ENCODE peak calls at places on chromosome 3, in five cellular contexts. One of them, this sample, is unnamed.

GRCh38 chr3:70358978-70359580 is 46.6 kb upstream of the MDFIC2 start:
- DNase-seq in fibroblast of mammary gland: peak
- DNase-seq in fibroblast of pulmonary artery: peak
- DNase-seq in endothelial cell: peak
- DNase-seq in HFFc6: peak
- DNase-seq in this sample: peak

GRCh38 chr3:8988791-8989558 is 25.7 kb upstream of the RAD18 start:
- DNase-seq in fibroblast of pulmonary artery: no peak
- DNase-seq in fibroblast of mammary gland: no peak
- DNase-seq in HFFc6: no peak
- DNase-seq in endothelial cell: no peak
- DNase-seq in this sample: no peak

GRCh38 chr3:122021811-122022401 is at the start of gene ILDR1:
- DNase-seq in endothelial cell: peak
- DNase-seq in HFFc6: no peak
- DNase-seq in fibroblast of pulmonary artery: no peak
- DNase-seq in fibroblast of mammary gland: no peak
- DNase-seq in this sample: peak

GRCh38 chr3:133792171-133792763 is 13.3 kb upstream of the SRPRB start:
- DNase-seq in fibroblast of mammary gland: peak
- DNase-seq in fibroblast of pulmonary artery: peak
- DNase-seq in endothelial cell: no peak
- DNase-seq in HFFc6: no peak
- DNase-seq in this sample: peak

GRCh38 chr3:183481582-183481981 is 53.2 kb upstream of the MCF2L2 start:
- DNase-seq in fibroblast of pulmonary artery: no peak
- DNase-seq in HFFc6: peak
- DNase-seq in endothelial cell: no peak
- DNase-seq in fibroblast of mammary gland: no peak
- DNase-seq in this sample: no peak

GRCh38 chr3:45011756-45012441 is 14.2 kb upstream of the CLEC3B start:
- DNase-seq in fibroblast of pulmonary artery: peak
- DNase-seq in endothelial cell: no peak
- DNase-seq in HFFc6: peak
- DNase-seq in fibroblast of mammary gland: peak
- DNase-seq in this sample: peak

GRCh38 chr3:9783954-9784353 is 8.3 kb downstream of the TADA3 start:
- DNase-seq in fibroblast of mammary gland: no peak
- DNase-seq in HFFc6: no peak
- DNase-seq in endothelial cell: no peak
- DNase-seq in fibroblast of pulmonary artery: no peak
- DNase-seq in this sample: no peak

GRCh38 chr3:197736010-197736490 is 654 bp downstream of the RUBCN start:
- DNase-seq in HFFc6: no peak
- DNase-seq in endothelial cell: peak
- DNase-seq in fibroblast of pulmonary artery: no peak
- DNase-seq in fibroblast of mammary gland: no peak
- DNase-seq in this sample: peak

GRCh38 chr3:16516695-16517481 is 3.4 kb upstream of the RFTN1 start:
- DNase-seq in HFFc6: peak
- DNase-seq in fibroblast of pulmonary artery: peak
- DNase-seq in endothelial cell: peak
- DNase-seq in fibroblast of mammary gland: peak
- DNase-seq in this sample: peak

GRCh38 chr3:53518495-53518981 is 24.1 kb downstream of the CACNA1D start:
- DNase-seq in HFFc6: no peak
- DNase-seq in fibroblast of mammary gland: peak
- DNase-seq in fibroblast of pulmonary artery: peak
- DNase-seq in endothelial cell: no peak
- DNase-seq in this sample: peak

GRCh38 chr3:53516339-53516738 is 21.9 kb downstream of the CACNA1D start:
- DNase-seq in HFFc6: no peak
- DNase-seq in endothelial cell: no peak
- DNase-seq in fibroblast of mammary gland: no peak
- DNase-seq in fibroblast of pulmonary artery: no peak
- DNase-seq in this sample: no peak

GRCh38 chr3:53509494-53509893 is 15.1 kb downstream of the CACNA1D start:
- DNase-seq in HFFc6: no peak
- DNase-seq in fibroblast of pulmonary artery: no peak
- DNase-seq in endothelial cell: no peak
- DNase-seq in fibroblast of mammary gland: no peak
- DNase-seq in this sample: no peak

GRCh38 chr3:53519047-53519717 is 24.8 kb downstream of the CACNA1D start:
- DNase-seq in HFFc6: no peak
- DNase-seq in endothelial cell: no peak
- DNase-seq in fibroblast of pulmonary artery: no peak
- DNase-seq in fibroblast of mammary gland: no peak
- DNase-seq in this sample: no peak

GRCh38 chr3:53513556-53514190 is 19.3 kb downstream of the CACNA1D start:
- DNase-seq in endothelial cell: no peak
- DNase-seq in HFFc6: no peak
- DNase-seq in fibroblast of pulmonary artery: peak
- DNase-seq in fibroblast of mammary gland: peak
- DNase-seq in this sample: peak
- TF ChIP-seq CTCF in endothelial cell: no peak
- TF ChIP-seq CTCF in HFFc6: peak
- TF ChIP-seq CTCF in fibroblast of pulmonary artery: no peak
- TF ChIP-seq CTCF in fibroblast of mammary gland: no peak
- TF ChIP-seq CTCF in this sample: peak

DNA sequence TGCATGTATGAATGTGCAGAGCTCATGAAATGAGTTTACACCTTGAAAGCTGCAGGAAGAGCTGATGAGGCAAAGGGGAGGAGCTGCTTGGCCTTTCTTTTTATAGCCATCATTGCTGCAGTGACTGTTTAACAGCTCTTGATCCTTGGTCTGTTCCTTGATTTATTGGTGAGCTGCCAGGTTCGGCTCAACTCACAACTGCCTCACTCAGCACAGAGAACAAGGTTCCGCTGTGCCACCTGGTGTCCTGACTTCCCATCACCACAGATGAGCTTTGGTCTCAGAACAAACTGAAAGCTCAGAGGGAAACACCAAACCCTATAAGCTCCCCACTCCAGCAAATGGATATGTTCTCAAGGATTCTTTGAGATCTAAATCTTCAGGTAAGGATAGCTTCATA is 626.1 kb downstream of the MAGI1 start:
- DNase-seq in HFFc6: no peak
- DNase-seq in endothelial cell: peak
- DNase-seq in fibroblast of pulmonary artery: no peak
- DNase-seq in fibroblast of mammary gland: no peak
- DNase-seq in this sample: peak
- TF ChIP-seq CTCF in HFFc6: no peak
- TF ChIP-seq CTCF in endothelial cell: no peak
- TF ChIP-seq CTCF in fibroblast of pulmonary artery: no peak
- TF ChIP-seq CTCF in fibroblast of mammary gland: no peak
- TF ChIP-seq CTCF in this sample: no peak

DNA sequence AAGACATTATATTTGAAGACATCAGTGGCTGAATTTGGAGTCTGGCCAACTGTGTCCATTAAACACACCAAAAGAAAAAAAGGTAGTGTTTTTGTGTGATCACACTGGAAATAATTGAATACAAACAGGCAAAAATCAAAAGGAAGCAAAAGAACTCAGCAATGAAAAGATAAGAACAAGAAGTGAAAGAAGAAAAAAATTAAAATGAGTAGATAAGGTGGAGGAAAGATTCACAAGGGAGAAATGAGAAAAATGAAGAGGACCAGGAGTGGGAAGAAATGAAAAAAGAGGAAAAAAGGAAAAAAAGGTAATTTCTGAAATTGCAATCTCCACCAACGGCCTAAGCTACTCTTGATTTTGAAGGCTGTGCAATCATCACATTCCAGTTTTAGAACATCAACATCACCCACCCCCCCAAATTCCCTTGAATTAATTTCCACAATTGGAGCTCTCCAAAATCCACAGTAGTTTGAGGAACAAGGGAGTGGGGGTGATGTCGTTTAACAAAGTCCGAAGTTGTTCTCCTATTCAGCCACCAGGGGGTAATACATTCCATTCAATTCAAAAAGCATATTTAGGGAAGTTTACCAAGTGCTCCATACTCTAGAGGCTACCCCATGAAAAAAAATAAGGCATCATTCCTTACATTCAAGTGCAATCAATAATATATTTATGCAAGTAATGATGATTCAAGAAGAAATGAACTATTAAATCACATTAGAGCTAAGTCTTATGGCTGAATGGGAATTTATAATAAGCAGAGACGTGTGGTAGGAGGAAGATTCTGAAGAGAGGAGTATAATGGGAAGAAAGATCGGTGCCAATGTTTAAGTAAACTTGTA is 37.4 kb downstream of the ZNF860 start:
- DNase-seq in fibroblast of mammary gland: peak
- DNase-seq in endothelial cell: no peak
- DNase-seq in HFFc6: peak
- DNase-seq in fibroblast of pulmonary artery: peak
- DNase-seq in this sample: peak
- TF ChIP-seq CTCF in fibroblast of mammary gland: peak
- TF ChIP-seq CTCF in endothelial cell: peak
- TF ChIP-seq CTCF in HFFc6: peak
- TF ChIP-seq CTCF in fibroblast of pulmonary artery: peak
- TF ChIP-seq CTCF in this sample: peak

GRCh38 chr3:5194341-5194740 is 6.8 kb downstream of the EDEM1 start:
- DNase-seq in HFFc6: no peak
- DNase-seq in fibroblast of mammary gland: no peak
- DNase-seq in fibroblast of pulmonary artery: no peak
- DNase-seq in endothelial cell: no peak
- DNase-seq in this sample: no peak
- TF ChIP-seq CTCF in HFFc6: no peak
- TF ChIP-seq CTCF in fibroblast of mammary gland: no peak
- TF ChIP-seq CTCF in fibroblast of pulmonary artery: no peak
- TF ChIP-seq CTCF in endothelial cell: no peak
- TF ChIP-seq CTCF in this sample: no peak

GRCh38 chr3:97975466-97975865 is 3.2 kb upstream of the RIOX2 start:
- DNase-seq in fibroblast of pulmonary artery: no peak
- DNase-seq in HFFc6: no peak
- DNase-seq in fibroblast of mammary gland: no peak
- DNase-seq in endothelial cell: no peak
- DNase-seq in this sample: no peak
- TF ChIP-seq CTCF in fibroblast of pulmonary artery: peak
- TF ChIP-seq CTCF in HFFc6: peak
- TF ChIP-seq CTCF in fibroblast of mammary gland: peak
- TF ChIP-seq CTCF in endothelial cell: no peak
- TF ChIP-seq CTCF in this sample: no peak

GRCh38 chr3:111277226-111277625 is 205.6 kb downstream of the NECTIN3 start:
- DNase-seq in HFFc6: peak
- DNase-seq in fibroblast of mammary gland: peak
- DNase-seq in endothelial cell: no peak
- DNase-seq in fibroblast of pulmonary artery: peak
- DNase-seq in this sample: no peak
- TF ChIP-seq CTCF in HFFc6: peak
- TF ChIP-seq CTCF in fibroblast of mammary gland: peak
- TF ChIP-seq CTCF in endothelial cell: no peak
- TF ChIP-seq CTCF in fibroblast of pulmonary artery: peak
- TF ChIP-seq CTCF in this sample: no peak

DNA sequence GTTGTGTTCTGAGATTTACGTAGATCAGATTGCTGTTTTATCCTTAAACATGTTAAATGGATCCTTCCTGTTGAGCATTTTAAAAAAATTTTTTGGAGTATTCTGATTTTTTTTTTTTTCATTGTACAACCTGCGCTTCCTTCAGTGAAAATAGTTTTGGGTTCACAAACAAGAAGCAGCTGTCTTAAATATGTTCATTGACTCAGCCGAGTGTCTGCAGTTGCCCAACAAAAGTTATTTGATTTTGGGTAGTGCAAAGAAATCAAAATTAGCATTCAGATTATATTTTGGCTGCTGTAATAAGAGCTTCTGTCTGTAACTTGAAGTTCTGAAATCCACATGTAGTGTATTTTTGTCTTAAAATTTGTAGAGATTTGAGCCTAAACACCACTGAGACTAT is 148.2 kb downstream of the BBX start:
- DNase-seq in HFFc6: no peak
- DNase-seq in fibroblast of mammary gland: peak
- DNase-seq in fibroblast of pulmonary artery: no peak
- DNase-seq in endothelial cell: no peak
- DNase-seq in this sample: no peak
- TF ChIP-seq CTCF in HFFc6: no peak
- TF ChIP-seq CTCF in fibroblast of mammary gland: no peak
- TF ChIP-seq CTCF in fibroblast of pulmonary artery: no peak
- TF ChIP-seq CTCF in endothelial cell: no peak
- TF ChIP-seq CTCF in this sample: no peak